ENCODE peak calls at places on chromosome 4, in six cellular contexts. S, C, F, V, I and N are unnamed samples.

GRCh38 chr4:187294861-187295260 is 571.2 kb upstream of the FAT1 start:
- DNase-seq in S (no peak), C (no peak), F (no peak), V (no peak), I (peak), N (no peak)

GRCh38 chr4:25358515-25359275 is 18.4 kb upstream of the ANAPC4 start:
- DNase-seq in S (no peak), C (no peak), F (no peak), V (no peak), I (no peak), N (no peak)

GRCh38 chr4:164215113-164215741 is 538.7 kb upstream of the SMIM31 start:
- DNase-seq in S (no peak), C (no peak), F (no peak), V (no peak), I (no peak), N (no peak)

GRCh38 chr4:119729815-119730643 is 101.4 kb upstream of the PDE5A start:
- DNase-seq in S (no peak), C (no peak), F (no peak), V (peak), I (peak), N (no peak)

GRCh38 chr4:8247047-8247930 is 22.3 kb upstream of the HTRA3 start:
- DNase-seq in S (no peak), C (no peak), F (no peak), V (peak), I (no peak), N (no peak)

GRCh38 chr4:4377683-4378082 is 9.2 kb upstream of the NSG1 start:
- DNase-seq in S (no peak), C (no peak), F (no peak), V (no peak), I (peak), N (no peak)

GRCh38 chr4:30716158-30716557 is 4.0 kb upstream of the PCDH7 start:
- DNase-seq in S (no peak), C (no peak), F (no peak), V (peak), I (peak), N (no peak)

GRCh38 chr4:23114538-23114937 is 421.8 kb downstream of the GBA3 start:
- DNase-seq in S (no peak), C (no peak), F (no peak), V (no peak), I (no peak), N (no peak)

GRCh38 chr4:158787718-158788441 is 19.1 kb downstream of the FNIP2 start:
- DNase-seq in S (no peak), C (no peak), F (no peak), V (no peak), I (peak), N (no peak)